ENCODE peak calls at places on chromosome 5, in eight cellular contexts. L, T, Y, I, K, Z, H and N are unnamed samples.
A peak's percentile ranks its signal among the peaks of the same experiment; 100 is the strongest.

GRCh38 chr5:108216890-108217289 is 165.0 kb downstream of the FBXL17 start:
- DNase-seq in L (no peak), T (no peak), Y (no peak), I (no peak), K (no peak), Z (no peak), H (no peak), N (no peak)

GRCh38 chr5:45643051-45643450 is 53.1 kb downstream of the HCN1 start:
- DNase-seq in L (no peak), T (no peak), Y (no peak), I (no peak), K (no peak), Z (no peak), H (no peak), N (no peak)

GRCh38 chr5:55899344-55899743 is 48.2 kb downstream of the IL31RA start:
- DNase-seq in L (no peak), T (no peak), Y (no peak), I (no peak), K (no peak), Z (no peak), H (no peak), N (no peak)

GRCh38 chr5:22889714-22890113 is 36.6 kb upstream of the CDH12 start:
- DNase-seq in L (no peak), T (no peak), Y (no peak), I (no peak), K (no peak), Z (no peak), H (no peak), N (no peak)

GRCh38 chr5:179113945-179114641 is 53.9 kb downstream of the ZNF354C start:
- DNase-seq in L (no peak), T (no peak), Y (no peak), I (no peak), K (no peak), Z (no peak), H (no peak), N (no peak)

GRCh38 chr5:137119321-137119720 is 379.8 kb downstream of the SPOCK1 start:
- DNase-seq in L (no peak), T (no peak), Y (no peak), I (no peak), K (no peak), Z (no peak), H (no peak), N (no peak)

GRCh38 chr5:18078157-18078556 is 443.9 kb downstream of the TAF11L14 start:
- DNase-seq in L (no peak), T (no peak), Y (no peak), I (no peak), K (no peak), Z (no peak), H (no peak), N (no peak)

GRCh38 chr5:669111-669841 is 23.9 kb downstream of the TPPP start:
- DNase-seq in L (no peak), T (peak; percentile 23), Y (no peak), I (peak; percentile 58), K (no peak), Z (peak; percentile 34), H (peak; percentile 33), N (peak; percentile 22)

GRCh38 chr5:43482490-43483064 is 1.1 kb downstream of the TMEM267 start:
- DNase-seq in L (no peak), T (no peak), Y (no peak), I (peak; percentile 15), K (no peak), Z (no peak), H (no peak), N (peak; percentile 42)

GRCh38 chr5:128349044-128349629 is 188.9 kb downstream of the FBN2 start:
- DNase-seq in L (no peak), T (no peak), Y (no peak), I (no peak), K (no peak), Z (no peak), H (peak; percentile 71), N (no peak)

GRCh38 chr5:88644676-88645075 is 238.3 kb downstream of the MEF2C start:
- DNase-seq in L (no peak), T (no peak), Y (no peak), I (no peak), K (no peak), Z (no peak), H (no peak), N (no peak)

GRCh38 chr5:67021031-67021430 is 175.6 kb downstream of the CD180 start:
- DNase-seq in L (no peak), T (no peak), Y (no peak), I (no peak), K (no peak), Z (no peak), H (no peak), N (no peak)

GRCh38 chr5:132277971-132278964 is 15.9 kb upstream of the SLC22A4 start:
- DNase-seq in L (no peak), T (no peak), Y (no peak), I (no peak), K (no peak), Z (no peak), H (no peak), N (no peak)

GRCh38 chr5:180343846-180344327 is 9.2 kb downstream of the GFPT2 start:
- DNase-seq in L (no peak), T (no peak), Y (no peak), I (no peak), K (no peak), Z (peak; percentile 58), H (peak; percentile 35), N (no peak)

GRCh38 chr5:443239-444151 is 519 bp downstream of the EXOC3 start:
- DNase-seq in L (no peak), T (peak; percentile 15), Y (no peak), I (peak; percentile 57), K (peak; percentile 49), Z (peak; percentile 27), H (peak; percentile 73), N (peak; percentile 52)

GRCh38 chr5:132679717-132680380 is 6.1 kb downstream of the IL4 start:
- DNase-seq in L (no peak), T (no peak), Y (no peak), I (no peak), K (no peak), Z (no peak), H (no peak), N (no peak)

GRCh38 chr5:10607023-10607665 is 43.3 kb downstream of the ANKRD33B start:
- DNase-seq in L (no peak), T (no peak), Y (no peak), I (peak; percentile 71), K (peak; percentile 57), Z (peak; percentile 78), H (peak; percentile 84), N (peak; percentile 97)

GRCh38 chr5:128455861-128456361 is 82.1 kb downstream of the FBN2 start:
- DNase-seq in L (no peak), T (no peak), Y (no peak), I (no peak), K (no peak), Z (no peak), H (no peak), N (no peak)

GRCh38 chr5:10387690-10388089 is 34.2 kb downstream of the MARCHF6 start:
- DNase-seq in L (peak; percentile 31), T (no peak), Y (no peak), I (no peak), K (no peak), Z (no peak), H (no peak), N (no peak)

GRCh38 chr5:123035320-123035949 is 1.1 kb downstream of the PPIC start:
- DNase-seq in L (no peak), T (no peak), Y (no peak), I (peak; percentile 29), K (no peak), Z (peak; percentile 59), H (peak; percentile 45), N (no peak)

GRCh38 chr5:132641241-132641723 is 16.7 kb upstream of the IL13 start:
- DNase-seq in L (no peak), T (no peak), Y (no peak), I (peak; percentile 55), K (no peak), Z (no peak), H (no peak), N (no peak)

GRCh38 chr5:136629125-136629790 is 263.9 kb upstream of the TRPC7 start:
- DNase-seq in L (no peak), T (no peak), Y (no peak), I (no peak), K (no peak), Z (no peak), H (no peak), N (no peak)

GRCh38 chr5:4258170-4258569 is 662.5 kb downstream of the IRX1 start:
- DNase-seq in L (no peak), T (no peak), Y (no peak), I (no peak), K (no peak), Z (no peak), H (peak; percentile 20), N (no peak)

GRCh38 chr5:124176692-124177091 is 569.7 kb downstream of the ZNF608 start:
- DNase-seq in L (no peak), T (no peak), Y (no peak), I (no peak), K (no peak), Z (peak; percentile 30), H (no peak), N (peak; percentile 25)

GRCh38 chr5:64184832-64185231 is 19.2 kb downstream of the RNF180 start:
- DNase-seq in L (no peak), T (no peak), Y (no peak), I (no peak), K (no peak), Z (no peak), H (peak; percentile 65), N (no peak)